ENCODE peak calls at places on chromosomes 4 and X, in six cellular contexts. L is stimulated activated CD4-positive, alpha-beta T cell treated with anti-CD3 and anti-CD28 coated beads, Interleukin-12 subunit alpha, Interleukin-12 subunit beta, amount 100 ng/mL, for 48 hours; P is aorta; D is memory B cell; Z is non-pigmented ciliary epithelial cell; B is SK-MEL-5. T is an unnamed sample.

GRCh38 chrX:56281789-56282188 is 49.6 kb downstream of the KLF8 start:
- DNase-seq in L (no peak), P (no peak), D (no peak), Z (no peak), B (peak), T (no peak)

GRCh38 chr4:145776208-145776607 is 96.3 kb downstream of the C4orf51 start:
- DNase-seq in L (no peak), P (no peak), D (no peak), Z (no peak), B (no peak), T (no peak)

GRCh38 chr4:27011401-27011800 is 150.8 kb downstream of the STIM2 start:
- DNase-seq in L (no peak), P (no peak), D (no peak), Z (no peak), B (no peak), T (no peak)

GRCh38 chr4:120709986-120710385 is 212.5 kb downstream of the PRDM5 start:
- DNase-seq in L (no peak), P (no peak), D (no peak), Z (no peak), B (no peak), T (no peak)

GRCh38 chrX:130401415-130402210 is at the start of gene RBMX2:
- DNase-seq in L (peak), P (peak), D (peak), Z (no peak), B (peak), T (peak)

GRCh38 chr4:41507292-41507933 is 30.5 kb upstream of the LIMCH1 start:
- DNase-seq in L (no peak), P (no peak), D (no peak), Z (no peak), B (no peak), T (no peak)

GRCh38 chrX:101219840-101220191 is 230 bp downstream of the DRP2 start:
- DNase-seq in L (no peak), P (no peak), D (no peak), Z (no peak), B (no peak), T (no peak)

GRCh38 chr4:111630705-111631104 is 514.5 kb upstream of the FAM241A start:
- DNase-seq in L (no peak), P (no peak), D (no peak), Z (no peak), B (peak), T (no peak)

GRCh38 chrX:153469811-153470410 is 465 bp downstream of the HAUS7 start:
- DNase-seq in L (peak), P (no peak), D (no peak), Z (no peak), B (peak), T (no peak)

GRCh38 chr4:82748176-82748575 is 50.4 kb downstream of the SCD5 start:
- DNase-seq in L (no peak), P (no peak), D (no peak), Z (no peak), B (no peak), T (no peak)

T was measured in activated T-cell treated with anti-CD3 and anti-CD28 coated beads for 24 hours.